ENCODE peak calls at places on chromosomes 4 and X, in ten cellular contexts. T is body of pancreas, E is esophagus squamous epithelium, W is right atrium auricular region, A is spleen, Q is tibial artery, X is fibroblast of lung, U is mammary epithelial cell, J is coronary artery, G is H1. F is an unnamed sample.

GRCh38 chr4:141254326-141254725 is 33.6 kb downstream of the ZNF330 start:
- DNase-seq in A (no peak), Q (no peak), T (no peak), J (no peak), W (no peak), E (no peak), X (no peak), G (no peak), U (no peak), F (no peak)

GRCh38 chr4:56704074-56704473 is 23.0 kb upstream of the HOPX start:
- DNase-seq in J (no peak), Q (no peak), G (no peak), E (no peak), T (no peak), U (no peak), A (no peak), X (no peak), W (no peak), F (no peak)

GRCh38 chrX:147072747-147073146 is 258.2 kb upstream of the CXorf51A start:
- DNase-seq in W (no peak), Q (no peak), X (no peak), U (no peak), G (no peak), E (no peak), A (no peak), J (no peak), T (no peak), F (no peak)

GRCh38 chr4:44446191-44446590 is 2.4 kb downstream of the KCTD8 start:
- DNase-seq in T (no peak), W (no peak), G (no peak), E (no peak), J (no peak), U (no peak), A (no peak), X (peak; percentile 1), Q (no peak), F (no peak)

GRCh38 chrX:100410083-100410590 is at the start of gene PCDH19:
- DNase-seq in T (peak; percentile 59), A (peak; percentile 81), X (peak; percentile 37), G (no peak), E (no peak), U (peak; percentile 50), W (no peak), J (no peak), Q (no peak), F (peak; percentile 59)

GRCh38 chrX:123173833-123174232 is 10.2 kb upstream of the GRIA3 start:
- DNase-seq in E (no peak), Q (no peak), W (no peak), X (no peak), A (no peak), G (no peak), U (no peak), J (no peak), T (no peak), F (no peak)

GRCh38 chr4:136400829-136401228 is 1131.5 kb downstream of the PCDH18 start:
- DNase-seq in E (no peak), U (no peak), W (no peak), G (no peak), A (no peak), J (no peak), Q (no peak), T (no peak), X (no peak), F (no peak)

GRCh38 chr4:3822230-3822947 is 56.2 kb downstream of the ADRA2C start:
- DNase-seq in T (no peak), X (no peak), J (no peak), U (no peak), W (no peak), A (no peak), G (no peak), Q (no peak), E (no peak), F (no peak)

GRCh38 chrX:13101439-13102139 is 57.2 kb upstream of the FAM9C start:
- DNase-seq in J (peak; percentile 82), A (peak; percentile 85), Q (peak; percentile 87), X (peak; percentile 91), G (no peak), W (peak; percentile 83), T (peak; percentile 70), U (peak; percentile 97), E (no peak), F (peak; percentile 76)

GRCh38 chrX:96906741-96907140 is 23.0 kb downstream of the RPA4 start:
- DNase-seq in Q (no peak), J (no peak), G (no peak), X (peak; percentile 72), E (no peak), U (peak; percentile 8), W (no peak), T (no peak), A (no peak), F (no peak)

GRCh38 chr4:132065940-132066495 is 1083.1 kb upstream of the PCDH10 start:
- DNase-seq in A (no peak), Q (no peak), W (no peak), G (no peak), U (peak; percentile 65), E (no peak), J (no peak), X (peak; percentile 20), T (no peak), F (no peak)

GRCh38 chrX:330726-331144 is 12.1 kb upstream of the GTPBP6 start:
- DNase-seq in T (peak; percentile 1), J (no peak), Q (peak; percentile 59), G (no peak), A (peak; percentile 78), U (no peak), X (no peak), E (no peak), W (no peak), F (no peak)

GRCh38 chr4:100023800-100024199 is 73.7 kb upstream of the H2AZ1 start:
- DNase-seq in T (no peak), U (no peak), X (no peak), W (no peak), Q (no peak), J (no peak), A (no peak), G (no peak), E (no peak), F (no peak)

GRCh38 chr4:180058731-180059215 is 2184.4 kb upstream of the TENM3 start:
- DNase-seq in G (no peak), J (no peak), X (peak; percentile 68), E (no peak), U (peak; percentile 25), Q (no peak), T (peak; percentile 74), A (peak; percentile 75), W (no peak), F (no peak)

GRCh38 chr4:16530688-16531635 is 304.7 kb upstream of the TAPT1 start:
- DNase-seq in A (no peak), J (no peak), W (no peak), E (no peak), G (no peak), Q (no peak), X (peak; percentile 83), T (no peak), U (no peak), F (no peak)

GRCh38 chr4:99617374-99617773 is 40.3 kb downstream of the C4orf54 start:
- DNase-seq in W (no peak), T (no peak), Q (no peak), G (no peak), J (no peak), X (no peak), E (no peak), A (no peak), U (no peak), F (no peak)

GRCh38 chr4:57055873-57056272 is 54.3 kb downstream of the IGFBP7 start:
- DNase-seq in X (no peak), G (no peak), W (peak; percentile 72), U (no peak), T (no peak), Q (peak; percentile 80), J (no peak), E (no peak), A (no peak), F (no peak)

GRCh38 chr4:59671037-59671436 is 1529.1 kb upstream of the ADGRL3 start:
- DNase-seq in E (no peak), J (no peak), A (no peak), Q (no peak), X (no peak), U (no peak), T (no peak), G (no peak), W (no peak), F (no peak)

GRCh38 chr4:59676389-59676788 is 1523.7 kb upstream of the ADGRL3 start:
- DNase-seq in G (no peak), A (no peak), E (no peak), U (no peak), X (no peak), T (no peak), Q (no peak), J (no peak), W (no peak), F (no peak)
- H3K4me3 ChIP-seq in G (no peak overlapping the region), A (no peak overlapping the region), E (no peak overlapping the region), U (no peak overlapping the region), X (no peak overlapping the region), T (no peak overlapping the region), Q (no peak overlapping the region), J (no peak overlapping the region), W (no peak overlapping the region), F (no peak overlapping the region)

GRCh38 chr4:37157403-37158167 is 87.0 kb upstream of the NWD2 start:
- DNase-seq in T (no peak), U (no peak), J (no peak), G (no peak), A (no peak), E (no peak), X (no peak), W (no peak), Q (no peak), F (no peak)
- H3K27ac ChIP-seq in T (no peak overlapping the region), U (no peak overlapping the region), J (no peak overlapping the region), G (no peak overlapping the region), A (no peak overlapping the region), E (no peak overlapping the region), X (no peak overlapping the region), W (no peak overlapping the region), Q (no peak overlapping the region), F (no peak overlapping the region)

DNA sequence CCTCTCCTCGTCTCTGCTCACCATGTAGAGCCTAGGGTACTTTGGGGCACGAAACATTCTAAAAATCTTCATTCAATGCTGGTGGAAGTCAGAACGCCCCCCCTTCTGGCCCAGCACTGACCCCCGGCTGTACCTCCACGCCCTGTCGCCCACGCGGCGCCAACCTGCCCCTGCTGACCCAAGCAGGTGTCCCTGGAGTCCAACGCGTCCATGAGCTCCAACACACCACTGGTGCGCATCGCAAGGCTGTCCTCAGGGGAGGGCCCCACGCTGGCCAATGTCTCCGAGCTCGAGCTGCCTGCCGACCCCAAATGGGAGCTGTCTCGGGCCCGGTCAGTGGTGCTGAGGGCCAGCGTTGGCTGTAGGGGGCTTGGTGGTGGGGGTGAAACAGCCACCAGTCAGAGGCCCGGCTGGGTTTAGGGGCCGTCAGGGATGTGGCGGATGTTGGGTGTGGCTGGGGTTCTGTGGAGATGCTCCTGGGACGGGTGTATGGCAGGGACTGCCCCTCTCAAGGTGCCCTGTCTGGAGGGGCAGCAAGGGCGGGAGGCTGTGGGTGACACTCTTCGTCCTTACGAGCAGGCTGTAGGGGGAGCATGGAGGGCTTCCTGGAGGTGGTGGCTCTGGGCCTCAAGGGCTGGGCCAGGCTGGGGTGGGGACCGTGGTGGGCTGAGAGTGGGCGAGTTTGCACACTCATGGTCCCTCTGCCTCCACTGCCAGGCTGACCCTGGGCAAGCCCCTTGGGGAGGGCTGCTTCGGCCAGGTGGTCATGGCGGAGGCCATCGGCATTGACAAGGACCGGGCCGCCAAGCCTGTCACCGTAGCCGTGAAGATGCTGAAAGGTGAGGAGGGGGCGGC is 11.8 kb downstream of the FGFR3 start:
- DNase-seq in G (no peak), T (no peak), U (no peak), X (no peak), E (no peak), Q (no peak), W (no peak), J (no peak), A (no peak), F (no peak)
- TF ChIP-seq CTCF in G (no peak), T (no peak), U (no peak), X (no peak), E (no peak), Q (no peak), W (no peak), J (no peak), A (no peak), F (no peak)

GRCh38 chr4:1795304-1796195 is 2.5 kb downstream of the FGFR3 start:
- DNase-seq in A (no peak), E (no peak), G (no peak), W (no peak), J (no peak), X (no peak), Q (no peak), U (no peak), T (peak; percentile 74), F (no peak)
- H3K4me3 ChIP-seq in A (peak overlapping the region; percentile 54), E (peak overlapping the region; percentile 84), G (peak overlapping the region; percentile 71), W (peak overlapping the region; percentile 55), J (peak overlapping the region; percentile 85), X (no peak overlapping the region), Q (peak overlapping the region; percentile 58), U (no peak overlapping the region), T (no peak overlapping the region), F (peak overlapping the region; percentile 70)

F was measured in suprapubic skin.